ENCODE peak calls at places on chromosomes 6 and 20, in seven cellular contexts. W is GM12878, R is H1, S is HepG2, C is K562, Q is HCT116, F is SK-N-SH. N is an unnamed sample.

GRCh38 chr20:17660667-17661066 is 21.4 kb downstream of the RRBP1 start:
- DNase-seq in W (no peak), R (no peak), S (no peak), C (peak), Q (no peak), F (no peak), N (no peak)

GRCh38 chr6:46510656-46511055 is 19.4 kb upstream of the RCAN2 start:
- DNase-seq in W (no peak), R (no peak), S (no peak), C (no peak), Q (no peak), F (no peak), N (no peak)

GRCh38 chr20:26276811-26277210 is 580.2 kb upstream of the ZNF337 start:
- DNase-seq in W (no peak), R (no peak), S (no peak), C (no peak), Q (no peak), F (peak), N (no peak)

GRCh38 chr20:64064145-64064698 is 1.2 kb downstream of the TCEA2 start:
- DNase-seq in W (no peak), R (no peak), S (no peak), C (no peak), Q (peak), F (no peak), N (no peak)

GRCh38 chr6:104771258-104771832 is 88.4 kb downstream of the HACE1 start:
- DNase-seq in W (no peak), R (no peak), S (peak), C (peak), Q (no peak), F (peak), N (peak)

GRCh38 chr20:25120462-25120861 is 38.5 kb upstream of the VSX1 start:
- DNase-seq in W (no peak), R (no peak), S (no peak), C (no peak), Q (no peak), F (no peak), N (no peak)

GRCh38 chr6:1596088-1596852 is 13.4 kb upstream of the FOXC1 start:
- DNase-seq in W (no peak), R (no peak), S (peak), C (peak), Q (no peak), F (peak), N (peak)

GRCh38 chr20:36571564-36572504 is 1.6 kb upstream of the TGIF2 start:
- DNase-seq in W (no peak), R (peak), S (peak), C (peak), Q (no peak), F (no peak), N (no peak)

GRCh38 chr6:89260310-89260709 is 43.2 kb upstream of the GABRR1 start:
- DNase-seq in W (no peak), R (no peak), S (no peak), C (peak), Q (no peak), F (no peak), N (no peak)

GRCh38 chr6:12509060-12509459 is 207.5 kb upstream of the PHACTR1 start:
- DNase-seq in W (no peak), R (no peak), S (no peak), C (no peak), Q (no peak), F (no peak), N (no peak)

GRCh38 chr6:5204340-5204739 is 56.4 kb downstream of the LYRM4 start:
- DNase-seq in W (no peak), R (no peak), S (no peak), C (no peak), Q (no peak), F (no peak), N (no peak)

GRCh38 chr6:3033652-3034051 is 34.0 kb downstream of the NQO2 start:
- DNase-seq in W (no peak), R (no peak), S (no peak), C (no peak), Q (no peak), F (no peak), N (no peak)

GRCh38 chr6:143570147-143570853 is 58.8 kb upstream of the FUCA2 start:
- DNase-seq in W (no peak), R (no peak), S (no peak), C (no peak), Q (no peak), F (no peak), N (no peak)

GRCh38 chr6:10215711-10216110 is 199.2 kb downstream of the TFAP2A start:
- DNase-seq in W (no peak), R (no peak), S (no peak), C (no peak), Q (no peak), F (no peak), N (no peak)

GRCh38 chr6:150236544-150236943 is 93.7 kb downstream of the PPP1R14C start:
- DNase-seq in W (no peak), R (no peak), S (no peak), C (no peak), Q (no peak), F (no peak), N (no peak)

GRCh38 chr20:32544893-32545840 is 40.0 kb downstream of the NOL4L start:
- DNase-seq in W (no peak), R (no peak), S (peak), C (no peak), Q (no peak), F (no peak), N (no peak)

GRCh38 chr6:129590408-129591022 is 119.5 kb downstream of the ARHGAP18 start:
- DNase-seq in W (no peak), R (no peak), S (no peak), C (no peak), Q (no peak), F (no peak), N (no peak)

GRCh38 chr6:137866200-137866913 is 702 bp upstream of the TNFAIP3 start:
- DNase-seq in W (no peak), R (no peak), S (no peak), C (peak), Q (no peak), F (no peak), N (no peak)

GRCh38 chr6:5501837-5502236 is 240.5 kb downstream of the FARS2 start:
- DNase-seq in W (no peak), R (no peak), S (no peak), C (no peak), Q (no peak), F (no peak), N (no peak)

GRCh38 chr20:57874141-57874540 is 164.3 kb upstream of the PMEPA1 start:
- DNase-seq in W (no peak), R (no peak), S (no peak), C (no peak), Q (no peak), F (no peak), N (no peak)

GRCh38 chr6:17574871-17575560 is 25.1 kb upstream of the FAM8A1 start:
- DNase-seq in W (no peak), R (no peak), S (no peak), C (no peak), Q (no peak), F (no peak), N (no peak)

GRCh38 chr6:72554203-72554564 is 67.7 kb upstream of the KCNQ5 start:
- DNase-seq in W (no peak), R (no peak), S (no peak), C (no peak), Q (no peak), F (no peak), N (no peak)

GRCh38 chr6:33988121-33989015 is 157.5 kb downstream of the GRM4 start:
- DNase-seq in W (no peak), R (no peak), S (peak), C (no peak), Q (no peak), F (peak), N (peak)

GRCh38 chr6:88538130-88538706 is 372.1 kb upstream of the CNR1 start:
- DNase-seq in W (no peak), R (peak), S (no peak), C (peak), Q (no peak), F (no peak), N (peak)

GRCh38 chr6:161486326-161486725 is 212.5 kb upstream of the AGPAT4 start:
- DNase-seq in W (no peak), R (no peak), S (no peak), C (peak), Q (peak), F (peak), N (no peak)

GRCh38 chr6:166678426-166678825 is 51.4 kb upstream of the RPS6KA2 start:
- DNase-seq in W (no peak), R (no peak), S (peak), C (no peak), Q (peak), F (no peak), N (peak)

GRCh38 chr6:90295854-90296345 is 743 bp downstream of the BACH2 start:
- DNase-seq in W (no peak), R (no peak), S (no peak), C (peak), Q (no peak), F (peak), N (peak)

GRCh38 chr6:121592261-121592935 is 157.0 kb downstream of the GJA1 start:
- DNase-seq in W (no peak), R (no peak), S (no peak), C (no peak), Q (no peak), F (no peak), N (no peak)

GRCh38 chr6:131379951-131380350 is 193.1 kb upstream of the ARG1 start:
- DNase-seq in W (no peak), R (no peak), S (no peak), C (no peak), Q (no peak), F (no peak), N (no peak)

GRCh38 chr6:166767191-166767590 is 140.1 kb upstream of the RPS6KA2 start:
- DNase-seq in W (no peak), R (no peak), S (no peak), C (no peak), Q (no peak), F (no peak), N (no peak)

GRCh38 chr20:13054011-13054410 is 45.2 kb downstream of the SPTLC3 start:
- DNase-seq in W (no peak), R (no peak), S (peak), C (no peak), Q (no peak), F (no peak), N (no peak)

GRCh38 chr6:40563111-40563510 is 24.1 kb downstream of the LRFN2 start:
- DNase-seq in W (no peak), R (no peak), S (no peak), C (no peak), Q (no peak), F (no peak), N (no peak)

GRCh38 chr6:161434921-161435411 is 161.1 kb upstream of the AGPAT4 start:
- DNase-seq in W (no peak), R (no peak), S (no peak), C (no peak), Q (no peak), F (no peak), N (no peak)

GRCh38 chr6:56671160-56671559 is 28.5 kb upstream of the DST start:
- DNase-seq in W (no peak), R (no peak), S (no peak), C (no peak), Q (no peak), F (no peak), N (no peak)

GRCh38 chr6:111087871-111088667 is 766 bp downstream of the SLC16A10 start:
- DNase-seq in W (no peak), R (no peak), S (peak), C (no peak), Q (peak), F (peak), N (no peak)

GRCh38 chr6:13953061-13953705 is 28.4 kb downstream of the RNF182 start:
- DNase-seq in W (no peak), R (no peak), S (no peak), C (no peak), Q (peak), F (no peak), N (no peak)

GRCh38 chr6:13946506-13946905 is 21.8 kb downstream of the RNF182 start:
- DNase-seq in W (no peak), R (no peak), S (no peak), C (no peak), Q (no peak), F (no peak), N (no peak)

GRCh38 chr6:13947611-13948178 is 22.9 kb downstream of the RNF182 start:
- DNase-seq in W (no peak), R (no peak), S (no peak), C (no peak), Q (no peak), F (no peak), N (no peak)

DNA sequence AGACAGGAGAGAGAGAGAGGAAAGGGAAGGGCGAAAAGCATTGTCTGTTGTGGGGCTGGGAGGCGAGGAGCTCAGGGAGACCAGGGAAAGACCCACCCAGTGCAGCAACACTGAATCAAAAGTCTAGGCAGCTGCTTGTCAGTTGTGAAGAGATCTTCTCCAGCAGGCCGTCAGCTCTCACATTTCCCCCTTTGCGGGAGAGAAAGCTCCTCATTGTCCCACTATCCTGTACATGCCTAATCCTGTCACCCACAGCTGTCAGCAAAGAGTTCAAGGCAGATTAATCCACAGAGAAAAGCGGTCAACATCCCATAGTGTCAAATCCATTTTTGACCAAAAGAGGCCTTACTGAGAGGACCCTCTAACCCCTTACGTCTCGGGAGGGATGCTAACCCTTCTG is 27.3 kb downstream of the RNF182 start:
- DNase-seq in W (no peak), R (no peak), S (no peak), C (no peak), Q (no peak), F (no peak), N (no peak)
- TF ChIP-seq JUND in W (no peak), R (no peak), S (no peak), C (no peak), Q (no peak), F (no peak), N (no peak)

GRCh38 chr20:60054716-60055371 is 96.6 kb downstream of the CDH26 start:
- DNase-seq in W (no peak), R (no peak), S (no peak), C (no peak), Q (no peak), F (no peak), N (no peak)

GRCh38 chr20:60057123-60057865 is 99.1 kb downstream of the CDH26 start:
- DNase-seq in W (peak), R (peak), S (peak), C (peak), Q (peak), F (peak), N (peak)

GRCh38 chr20:60053813-60054190 is 95.6 kb downstream of the CDH26 start:
- DNase-seq in W (no peak), R (no peak), S (no peak), C (no peak), Q (no peak), F (no peak), N (no peak)

GRCh38 chr20:60056345-60057122 is 98.3 kb downstream of the CDH26 start:
- DNase-seq in W (no peak), R (no peak), S (no peak), C (no peak), Q (no peak), F (no peak), N (no peak)

GRCh38 chr20:60055740-60056139 is 97.5 kb downstream of the CDH26 start:
- DNase-seq in W (peak), R (no peak), S (no peak), C (no peak), Q (no peak), F (no peak), N (no peak)
- TF ChIP-seq JUND in W (no peak), R (no peak), S (no peak), C (no peak), Q (no peak), F (no peak), N (no peak)

GRCh38 chr6:126127662-126128061 is 141.3 kb downstream of the TRMT11 start:
- DNase-seq in W (no peak), R (no peak), S (no peak), C (no peak), Q (no peak), F (no peak), N (peak)
- TF ChIP-seq JUND in W (no peak), R (no peak), S (no peak), C (no peak), Q (no peak), F (no peak), N (no peak)

GRCh38 chr6:157985378-157986155 is 3.9 kb downstream of the SYNJ2 start:
- DNase-seq in W (no peak), R (no peak), S (peak), C (no peak), Q (no peak), F (no peak), N (no peak)
- TF ChIP-seq JUND in W (no peak), R (no peak), S (peak), C (no peak), Q (no peak), F (no peak), N (no peak)

DNA sequence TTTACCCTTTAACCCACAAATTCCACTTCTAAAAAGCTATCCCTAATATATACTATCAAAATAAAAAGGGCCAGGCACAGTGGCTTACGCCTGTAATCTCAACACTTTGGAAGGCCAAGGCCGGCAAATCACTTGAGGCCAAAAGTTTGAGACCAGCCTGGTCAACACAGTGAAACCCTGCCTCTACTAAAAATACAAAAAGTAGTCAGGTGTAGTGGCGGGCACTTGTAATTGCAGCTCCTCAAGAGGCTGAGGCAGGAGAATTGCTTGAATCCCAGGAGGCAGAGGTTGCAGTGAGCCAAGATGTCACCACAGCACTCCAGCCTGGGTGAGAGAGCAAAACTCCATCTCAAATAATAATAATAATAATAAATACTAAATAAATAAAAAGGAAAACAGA is 82.5 kb downstream of the TRIM27 start:
- DNase-seq in W (no peak), R (no peak), S (no peak), C (no peak), Q (no peak), F (no peak), N (no peak)
- TF ChIP-seq JUND in W (no peak), R (no peak), S (no peak), C (no peak), Q (no peak), F (no peak), N (no peak)

GRCh38 chr6:79224005-79224404 is 10.5 kb downstream of the HMGN3 start:
- DNase-seq in W (no peak), R (no peak), S (peak), C (no peak), Q (no peak), F (no peak), N (no peak)
- TF ChIP-seq JUND in W (no peak), R (no peak), S (no peak), C (no peak), Q (no peak), F (no peak), N (no peak)

GRCh38 chr6:117483004-117483644 is 650 bp downstream of the DCBLD1 start:
- DNase-seq in W (no peak), R (no peak), S (peak), C (peak), Q (no peak), F (peak), N (peak)
- TF ChIP-seq JUND in W (no peak), R (no peak), S (peak), C (no peak), Q (no peak), F (no peak), N (no peak)

GRCh38 chr20:19778404-19778803 is 20.3 kb downstream of the RIN2 start:
- DNase-seq in W (no peak), R (no peak), S (no peak), C (no peak), Q (no peak), F (no peak), N (no peak)

GRCh38 chr20:19777981-19778380 is 19.9 kb downstream of the RIN2 start:
- DNase-seq in W (no peak), R (no peak), S (no peak), C (no peak), Q (no peak), F (no peak), N (no peak)

GRCh38 chr20:19781235-19781634 is 23.2 kb downstream of the RIN2 start:
- DNase-seq in W (no peak), R (no peak), S (no peak), C (no peak), Q (no peak), F (no peak), N (no peak)

GRCh38 chr20:19779634-19780033 is 21.6 kb downstream of the RIN2 start:
- DNase-seq in W (peak), R (no peak), S (no peak), C (no peak), Q (no peak), F (no peak), N (no peak)

DNA sequence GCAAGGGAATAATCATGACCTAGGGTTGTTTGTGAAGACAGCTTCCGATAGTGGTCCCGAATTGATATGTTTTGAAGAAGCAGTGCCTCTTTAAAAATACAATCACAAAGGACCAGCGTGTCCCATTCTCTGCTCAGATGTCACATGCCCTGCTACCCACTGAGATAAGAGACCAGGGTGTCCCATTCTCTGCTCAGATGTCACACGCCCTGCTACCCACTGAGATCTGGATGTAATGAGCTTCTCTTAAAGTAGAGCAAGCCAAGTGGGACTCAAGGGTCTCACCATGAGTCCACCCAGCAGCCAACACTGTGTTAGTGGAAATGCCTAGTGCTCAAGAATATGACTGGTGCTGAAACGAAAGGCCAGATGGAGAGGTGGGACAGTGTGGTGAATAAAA is 22.2 kb downstream of the RIN2 start:
- DNase-seq in W (no peak), R (no peak), S (no peak), C (no peak), Q (no peak), F (no peak), N (no peak)
- TF ChIP-seq JUND in W (no peak), R (no peak), S (no peak), C (no peak), Q (no peak), F (no peak), N (no peak)